ENCODE peak calls at places on chromosomes 2 and 18, in seven cellular contexts. E is DND-41, T is dorsolateral prefrontal cortex, S is MM.1S, H is gastrocnemius medialis, F is B cell, Q is fibroblast of mammary gland. U is an unnamed sample.

GRCh38 chr18:47716632-47717185 is 213.8 kb downstream of the SMAD2 start:
- DNase-seq in E (no peak), T (no peak), S (no peak), H (no peak), F (no peak), Q (no peak), U (no peak)

GRCh38 chr2:101823347-101823791 is 125.9 kb downstream of the MAP4K4 start:
- DNase-seq in E (peak), T (no peak), S (peak), H (peak), F (peak), Q (peak), U (peak)

GRCh38 chr2:74984947-74985637 is 26.6 kb downstream of the POLE4 start:
- DNase-seq in E (no peak), T (no peak), S (no peak), H (no peak), F (no peak), Q (no peak), U (no peak)

GRCh38 chr2:169845016-169845415 is 17.8 kb downstream of the UBR3 start:
- DNase-seq in E (no peak), T (no peak), S (no peak), H (no peak), F (no peak), Q (peak), U (no peak)

GRCh38 chr2:229084467-229084866 is 186.6 kb downstream of the PID1 start:
- DNase-seq in E (no peak), T (no peak), S (no peak), H (no peak), F (no peak), Q (peak), U (no peak)

GRCh38 chr2:41859615-41860014 is 188.2 kb upstream of the PKDCC start:
- DNase-seq in E (no peak), T (no peak), S (no peak), H (no peak), F (no peak), Q (no peak), U (no peak)

GRCh38 chr2:173884403-173884802 is 80.8 kb downstream of the SP3 start:
- DNase-seq in E (no peak), T (no peak), S (peak), H (peak), F (no peak), Q (peak), U (no peak)

GRCh38 chr2:111139637-111140317 is 19.1 kb downstream of the BCL2L11 start:
- DNase-seq in E (no peak), T (no peak), S (no peak), H (peak), F (no peak), Q (peak), U (no peak)

GRCh38 chr2:206800501-206801416 is 35.4 kb downstream of the FASTKD2 start:
- DNase-seq in E (peak), T (peak), S (peak), H (peak), F (peak), Q (peak), U (peak)

GRCh38 chr18:46622999-46623398 is 34.0 kb downstream of the LOXHD1 start:
- DNase-seq in E (no peak), T (no peak), S (peak), H (no peak), F (no peak), Q (peak), U (no peak)

GRCh38 chr2:241943961-241944575 is 74.5 kb downstream of the RTP5 start:
- DNase-seq in E (no peak), T (no peak), S (no peak), H (no peak), F (no peak), Q (no peak), U (no peak)

GRCh38 chr2:163011035-163011434 is 172.5 kb upstream of the KCNH7 start:
- DNase-seq in E (no peak), T (no peak), S (no peak), H (no peak), F (no peak), Q (no peak), U (no peak)

GRCh38 chr18:4069183-4069582 is 385.9 kb downstream of the DLGAP1 start:
- DNase-seq in E (no peak), T (no peak), S (no peak), H (no peak), F (no peak), Q (no peak), U (no peak)

GRCh38 chr18:4074647-4075046 is 380.5 kb downstream of the DLGAP1 start:
- DNase-seq in E (no peak), T (no peak), S (no peak), H (no peak), F (no peak), Q (peak), U (no peak)

GRCh38 chr18:4063545-4063944 is 391.6 kb downstream of the DLGAP1 start:
- DNase-seq in E (no peak), T (no peak), S (no peak), H (no peak), F (no peak), Q (no peak), U (no peak)

DNA sequence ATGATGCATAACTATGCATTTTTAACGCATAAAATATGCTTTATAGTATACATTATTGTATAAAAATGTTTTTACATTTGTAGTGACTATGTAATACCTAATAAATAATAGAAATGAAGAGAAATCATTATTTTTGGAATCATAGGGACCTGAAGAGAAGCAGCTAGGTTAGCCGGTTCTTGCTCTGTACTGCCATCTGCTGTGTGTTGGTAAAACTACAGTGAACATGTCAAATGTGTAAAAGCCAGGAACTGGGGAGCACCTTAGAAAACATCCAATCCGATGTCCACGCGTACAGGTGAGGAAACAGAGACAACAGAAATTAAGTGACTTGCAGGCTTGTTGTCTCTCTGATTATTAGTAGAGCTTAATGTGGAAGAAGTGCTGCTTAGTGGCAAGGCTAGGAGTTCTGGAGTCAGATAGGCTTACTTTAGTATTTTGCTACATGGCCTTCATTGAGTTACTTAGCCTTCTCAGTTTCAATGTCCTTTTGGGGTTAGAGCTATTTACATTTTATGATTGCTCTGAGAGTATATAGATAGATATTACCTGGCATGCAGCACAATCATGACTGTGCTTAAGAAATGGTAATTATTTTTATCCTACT is 386.5 kb downstream of the DLGAP1 start:
- DNase-seq in E (peak), T (no peak), S (peak), H (no peak), F (no peak), Q (peak), U (peak)
- TF ChIP-seq CTCF in E (peak), T (peak), S (peak), H (no peak), F (peak), Q (peak), U (peak)

GRCh38 chr2:112584134-112584890 is at the start of gene CHCHD5:
- DNase-seq in E (no peak), T (peak), S (peak), H (peak), F (peak), Q (peak), U (peak)

GRCh38 chr2:112582314-112582746 is 2.1 kb upstream of the CHCHD5 start:
- DNase-seq in E (peak), T (no peak), S (peak), H (no peak), F (peak), Q (peak), U (no peak)

GRCh38 chr2:112584891-112585250 is 462 bp downstream of the CHCHD5 start:
- DNase-seq in E (no peak), T (no peak), S (no peak), H (no peak), F (no peak), Q (no peak), U (no peak)

GRCh38 chr2:112585400-112585799 is 991 bp downstream of the CHCHD5 start:
- DNase-seq in E (no peak), T (no peak), S (no peak), H (no peak), F (no peak), Q (no peak), U (no peak)

GRCh38 chr2:112583497-112584133 is 794 bp upstream of the CHCHD5 start:
- DNase-seq in E (no peak), T (no peak), S (peak), H (no peak), F (no peak), Q (peak), U (no peak)
- TF ChIP-seq CTCF in E (no peak), T (no peak), S (peak), H (no peak), F (no peak), Q (no peak), U (no peak)

GRCh38 chr2:61065706-61066688 is at the start of gene SANBR:
- DNase-seq in E (peak), T (peak), S (peak), H (peak), F (peak), Q (peak), U (peak)
- TF ChIP-seq CTCF in E (no peak), T (no peak), S (no peak), H (peak), F (no peak), Q (no peak), U (peak)

DNA sequence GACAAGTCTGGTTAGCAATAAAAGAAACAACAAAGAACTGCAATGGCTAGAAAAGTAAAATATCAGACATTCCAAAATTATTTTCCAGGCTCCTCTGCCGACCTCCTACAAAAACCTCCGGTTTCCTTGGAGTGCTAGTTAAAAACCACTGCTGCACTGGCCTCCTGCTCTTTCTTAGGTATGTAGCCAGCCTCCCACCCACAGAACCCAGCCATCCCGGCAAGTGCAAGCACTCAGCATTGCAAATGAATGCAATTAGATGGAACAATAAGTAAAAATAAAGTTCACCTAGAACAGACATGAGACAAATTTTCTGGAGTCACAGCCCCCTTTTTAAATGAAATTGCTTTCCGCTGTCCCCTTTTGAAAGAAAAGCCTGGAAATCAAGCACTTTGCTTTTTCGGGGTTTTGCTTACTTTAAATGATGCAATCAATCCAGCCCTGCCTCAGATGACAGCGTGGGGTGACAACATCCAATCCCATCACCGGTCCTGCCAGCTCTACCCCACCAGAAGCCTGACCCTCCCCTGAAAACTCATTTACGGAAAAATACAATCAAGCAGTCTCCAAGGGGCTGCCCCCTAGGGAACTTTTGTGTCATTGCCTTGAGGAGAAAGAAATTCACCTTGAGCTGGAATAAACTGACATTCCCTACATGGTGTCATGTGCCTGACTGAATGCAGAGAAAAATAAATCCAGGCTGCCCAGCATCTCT is 199.8 kb downstream of the EPHA4 start:
- DNase-seq in E (no peak), T (no peak), S (no peak), H (no peak), F (no peak), Q (no peak), U (no peak)
- TF ChIP-seq CTCF in E (no peak), T (no peak), S (no peak), H (no peak), F (no peak), Q (peak), U (no peak)

DNA sequence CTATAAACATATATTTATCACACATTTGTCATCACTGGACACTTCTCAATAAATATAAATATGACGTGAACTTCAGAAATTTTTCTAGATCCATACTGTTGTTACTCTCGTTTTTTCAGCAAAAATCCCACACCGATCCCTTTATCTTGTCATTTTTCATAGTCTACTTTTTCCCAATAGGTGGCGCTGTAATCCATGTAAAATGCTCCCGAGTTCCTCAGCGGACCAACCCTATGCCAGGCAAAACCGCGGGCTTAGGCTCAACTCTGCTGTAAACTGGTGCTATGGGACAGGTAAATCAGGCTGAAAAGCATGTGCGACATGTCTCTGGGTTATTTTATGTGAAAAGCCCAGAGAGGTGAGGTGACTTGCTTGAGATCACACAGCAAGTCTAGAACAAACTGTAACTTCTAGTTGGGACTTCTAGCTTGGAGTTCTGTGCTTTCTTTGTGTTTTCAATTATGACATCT is 104.0 kb downstream of the COBLL1 start:
- DNase-seq in E (peak), T (no peak), S (peak), H (peak), F (peak), Q (peak), U (peak)
- TF ChIP-seq CTCF in E (peak), T (peak), S (peak), H (peak), F (peak), Q (peak), U (peak)

GRCh38 chr2:232367591-232368233 is 10.8 kb upstream of the ALPP start:
- DNase-seq in E (no peak), T (peak), S (no peak), H (no peak), F (peak), Q (no peak), U (no peak)
- TF ChIP-seq CTCF in E (peak), T (no peak), S (peak), H (no peak), F (no peak), Q (peak), U (no peak)

DNA sequence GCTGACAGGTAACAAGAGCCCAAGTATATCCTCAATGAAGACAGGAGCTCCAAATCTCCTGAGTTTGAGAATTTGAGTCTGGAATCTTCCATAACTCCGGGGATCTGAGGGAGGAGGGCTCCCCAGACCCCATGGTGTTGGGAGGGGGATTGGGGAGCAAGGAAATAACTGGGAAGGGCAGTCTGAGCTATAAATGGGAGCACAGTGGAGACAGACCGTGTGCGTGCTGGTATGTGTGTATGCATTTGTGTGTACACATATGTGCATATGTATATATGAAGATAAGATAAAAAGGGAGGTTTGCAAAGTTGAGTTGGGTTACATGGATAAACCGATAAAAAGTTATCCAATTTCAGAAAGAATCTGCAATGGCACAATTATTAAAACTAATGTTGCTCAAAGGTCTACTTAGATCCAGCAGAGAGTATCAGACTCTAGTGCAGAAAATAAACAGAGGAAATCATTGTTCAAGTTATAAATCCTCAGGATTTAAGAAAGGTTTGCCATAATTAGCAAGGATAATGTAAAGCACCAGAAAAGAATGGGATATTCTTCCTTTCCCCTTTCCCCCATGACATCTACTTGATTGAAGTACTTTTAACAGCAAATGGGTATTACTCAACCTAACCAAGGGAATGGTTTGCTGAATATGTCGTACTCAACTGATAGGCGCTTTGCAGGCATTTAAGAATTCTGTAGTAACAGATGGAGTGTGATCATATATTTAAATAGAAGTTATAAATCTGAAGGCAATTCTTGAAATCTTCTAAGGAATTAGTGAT is 2.5 kb downstream of the APCDD1 start:
- DNase-seq in E (no peak), T (no peak), S (no peak), H (no peak), F (no peak), Q (no peak), U (no peak)
- TF ChIP-seq CTCF in E (no peak), T (no peak), S (no peak), H (no peak), F (no peak), Q (no peak), U (no peak)

DNA sequence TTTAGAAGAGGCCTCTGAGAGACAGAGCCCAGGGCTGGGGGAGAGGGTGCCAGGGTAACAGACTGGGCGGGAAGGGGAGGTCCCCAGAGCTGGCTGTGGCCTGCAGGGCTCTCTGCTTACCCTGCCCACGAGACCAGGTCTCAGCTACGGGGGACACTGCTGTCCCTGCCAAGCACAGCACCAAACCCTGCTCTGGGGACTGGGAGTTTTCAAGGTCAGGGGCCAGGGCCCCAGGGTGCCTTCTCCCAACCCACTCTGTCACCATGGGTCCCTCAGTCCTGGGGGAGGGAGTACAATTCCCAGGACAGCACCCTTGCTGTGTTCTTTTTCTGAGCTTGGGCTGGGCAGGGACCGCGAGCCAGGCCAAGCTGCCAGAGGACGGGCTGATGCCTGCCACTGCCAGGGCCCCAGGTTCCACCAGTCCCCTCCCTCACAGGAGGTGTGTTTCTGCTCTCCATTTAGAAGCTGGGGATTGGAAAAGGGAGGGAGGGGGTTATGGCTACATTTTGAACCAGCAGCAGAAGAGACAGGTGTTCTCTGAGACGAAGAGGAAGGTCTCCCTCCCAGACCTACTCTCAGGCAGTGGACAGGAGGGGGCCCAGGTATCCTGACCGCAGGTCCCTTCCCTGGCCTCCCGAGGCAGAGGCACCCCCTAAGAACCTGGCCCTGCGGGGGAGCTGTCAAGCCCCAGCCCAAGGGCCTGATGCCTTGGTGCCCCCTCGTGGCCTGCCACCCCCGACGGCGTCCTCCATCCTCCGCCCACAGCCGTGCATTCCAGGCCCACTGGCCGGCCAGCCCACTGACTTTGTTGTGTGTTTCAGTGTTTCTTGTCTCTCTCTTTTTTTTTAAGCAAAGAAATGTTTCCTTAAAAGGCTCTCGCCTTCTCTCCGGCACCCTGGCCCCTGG is 80.4 kb downstream of the TNS1 start:
- DNase-seq in E (no peak), T (no peak), S (no peak), H (peak), F (no peak), Q (no peak), U (no peak)
- TF ChIP-seq CTCF in E (no peak), T (peak), S (no peak), H (peak), F (no peak), Q (no peak), U (no peak)

GRCh38 chr2:21175895-21176646 is 52.3 kb downstream of the TDRD15 start:
- DNase-seq in E (no peak), T (no peak), S (peak), H (no peak), F (no peak), Q (no peak), U (no peak)
- TF ChIP-seq CTCF in E (no peak), T (peak), S (peak), H (no peak), F (no peak), Q (no peak), U (no peak)